ENCODE peak calls at places on chromosomes 1 and 21, in seven cellular contexts. One of them, this sample, is unnamed.

GRCh38 chr1:67367370-67368345 is 60.0 kb downstream of the IL12RB2 start:
- DNase-seq in HS-5: no peak
- DNase-seq in putamen: no peak
- DNase-seq in tibial artery: peak
- DNase-seq in neuronal stem cell: no peak
- DNase-seq in heart right ventricle: peak
- DNase-seq in fibroblast of gingiva: no peak
- DNase-seq in this sample: no peak

GRCh38 chr1:185157599-185158469 is 867 bp downstream of the SWT1 start:
- DNase-seq in HS-5: peak
- DNase-seq in putamen: no peak
- DNase-seq in tibial artery: no peak
- DNase-seq in neuronal stem cell: peak
- DNase-seq in heart right ventricle: no peak
- DNase-seq in fibroblast of gingiva: no peak
- DNase-seq in this sample: no peak

GRCh38 chr1:215040190-215040589 is 42.3 kb upstream of the KCNK2 start:
- DNase-seq in HS-5: no peak
- DNase-seq in putamen: no peak
- DNase-seq in tibial artery: no peak
- DNase-seq in neuronal stem cell: no peak
- DNase-seq in heart right ventricle: no peak
- DNase-seq in fibroblast of gingiva: no peak
- DNase-seq in this sample: no peak

GRCh38 chr1:2234762-2235113 is 6.6 kb downstream of the SKI start:
- DNase-seq in HS-5: no peak
- DNase-seq in putamen: no peak
- DNase-seq in tibial artery: no peak
- DNase-seq in neuronal stem cell: no peak
- DNase-seq in heart right ventricle: no peak
- DNase-seq in fibroblast of gingiva: no peak
- DNase-seq in this sample: no peak

GRCh38 chr1:51189421-51190073 is 46.5 kb upstream of the RNF11 start:
- DNase-seq in HS-5: peak
- DNase-seq in putamen: peak
- DNase-seq in tibial artery: no peak
- DNase-seq in neuronal stem cell: peak
- DNase-seq in heart right ventricle: no peak
- DNase-seq in fibroblast of gingiva: peak
- DNase-seq in this sample: no peak

GRCh38 chr1:223471566-223471965 is 78.4 kb downstream of the CCDC185 start:
- DNase-seq in HS-5: no peak
- DNase-seq in putamen: no peak
- DNase-seq in tibial artery: no peak
- DNase-seq in neuronal stem cell: no peak
- DNase-seq in heart right ventricle: no peak
- DNase-seq in fibroblast of gingiva: no peak
- DNase-seq in this sample: no peak

GRCh38 chr21:44013380-44014088 is 1.4 kb downstream of the TRAPPC10 start:
- DNase-seq in HS-5: no peak
- DNase-seq in putamen: no peak
- DNase-seq in tibial artery: no peak
- DNase-seq in neuronal stem cell: no peak
- DNase-seq in heart right ventricle: no peak
- DNase-seq in fibroblast of gingiva: no peak
- DNase-seq in this sample: no peak

GRCh38 chr1:235932090-235932510 is 65.4 kb upstream of the LYST start:
- DNase-seq in HS-5: no peak
- DNase-seq in putamen: no peak
- DNase-seq in tibial artery: no peak
- DNase-seq in neuronal stem cell: no peak
- DNase-seq in heart right ventricle: no peak
- DNase-seq in fibroblast of gingiva: no peak
- DNase-seq in this sample: no peak

GRCh38 chr1:246690100-246690499 is 34.1 kb upstream of the SCCPDH start:
- DNase-seq in HS-5: no peak
- DNase-seq in putamen: no peak
- DNase-seq in tibial artery: no peak
- DNase-seq in neuronal stem cell: no peak
- DNase-seq in heart right ventricle: no peak
- DNase-seq in fibroblast of gingiva: no peak
- DNase-seq in this sample: no peak

GRCh38 chr1:54884768-54885167 is 2.2 kb downstream of the DHCR24 start:
- DNase-seq in HS-5: no peak
- DNase-seq in putamen: no peak
- DNase-seq in tibial artery: no peak
- DNase-seq in neuronal stem cell: no peak
- DNase-seq in heart right ventricle: no peak
- DNase-seq in fibroblast of gingiva: no peak
- DNase-seq in this sample: no peak

GRCh38 chr1:48966583-48966982 is 189.9 kb upstream of the BEND5 start:
- DNase-seq in HS-5: no peak
- DNase-seq in putamen: no peak
- DNase-seq in tibial artery: no peak
- DNase-seq in neuronal stem cell: no peak
- DNase-seq in heart right ventricle: no peak
- DNase-seq in fibroblast of gingiva: peak
- DNase-seq in this sample: no peak

GRCh38 chr1:165581926-165582325 is 38.1 kb downstream of the LRRC52 start:
- DNase-seq in HS-5: no peak
- DNase-seq in putamen: no peak
- DNase-seq in tibial artery: no peak
- DNase-seq in neuronal stem cell: no peak
- DNase-seq in heart right ventricle: no peak
- DNase-seq in fibroblast of gingiva: no peak
- DNase-seq in this sample: no peak

GRCh38 chr21:45550552-45551210 is 8.4 kb upstream of the SLC19A1 start:
- DNase-seq in HS-5: no peak
- DNase-seq in putamen: no peak
- DNase-seq in tibial artery: no peak
- DNase-seq in neuronal stem cell: no peak
- DNase-seq in heart right ventricle: no peak
- DNase-seq in fibroblast of gingiva: no peak
- DNase-seq in this sample: no peak

GRCh38 chr1:96927125-96927524 is 205.5 kb downstream of the PTBP2 start:
- DNase-seq in HS-5: no peak
- DNase-seq in putamen: no peak
- DNase-seq in tibial artery: no peak
- DNase-seq in neuronal stem cell: no peak
- DNase-seq in heart right ventricle: no peak
- DNase-seq in fibroblast of gingiva: peak
- DNase-seq in this sample: no peak

GRCh38 chr1:40652979-40653378 is 12.5 kb downstream of the RIMS3 start:
- DNase-seq in HS-5: no peak
- DNase-seq in putamen: no peak
- DNase-seq in tibial artery: no peak
- DNase-seq in neuronal stem cell: no peak
- DNase-seq in heart right ventricle: no peak
- DNase-seq in fibroblast of gingiva: no peak
- DNase-seq in this sample: no peak

GRCh38 chr1:244435562-244436205 is 16.0 kb downstream of the ADSS2 start:
- DNase-seq in HS-5: peak
- DNase-seq in putamen: no peak
- DNase-seq in tibial artery: no peak
- DNase-seq in neuronal stem cell: no peak
- DNase-seq in heart right ventricle: no peak
- DNase-seq in fibroblast of gingiva: peak
- DNase-seq in this sample: no peak

GRCh38 chr21:23155281-23155680 is 2157.1 kb downstream of the NCAM2 start:
- DNase-seq in HS-5: no peak
- DNase-seq in putamen: no peak
- DNase-seq in tibial artery: no peak
- DNase-seq in neuronal stem cell: no peak
- DNase-seq in heart right ventricle: no peak
- DNase-seq in fibroblast of gingiva: no peak
- DNase-seq in this sample: no peak

GRCh38 chr21:37593015-37593414 is 226.4 kb downstream of the DYRK1A start:
- DNase-seq in HS-5: no peak
- DNase-seq in putamen: no peak
- DNase-seq in tibial artery: no peak
- DNase-seq in neuronal stem cell: peak
- DNase-seq in heart right ventricle: no peak
- DNase-seq in fibroblast of gingiva: no peak
- DNase-seq in this sample: no peak

GRCh38 chr1:10782491-10783244 is 13.8 kb downstream of the CASZ1 start:
- DNase-seq in HS-5: no peak
- DNase-seq in putamen: no peak
- DNase-seq in tibial artery: no peak
- DNase-seq in neuronal stem cell: no peak
- DNase-seq in heart right ventricle: no peak
- DNase-seq in fibroblast of gingiva: no peak
- DNase-seq in this sample: no peak

GRCh38 chr1:23422313-23422877 is 2.2 kb downstream of the TCEA3 start:
- DNase-seq in HS-5: no peak
- DNase-seq in putamen: no peak
- DNase-seq in tibial artery: peak
- DNase-seq in neuronal stem cell: no peak
- DNase-seq in heart right ventricle: peak
- DNase-seq in fibroblast of gingiva: peak
- DNase-seq in this sample: no peak

GRCh38 chr1:164635074-164635783 is 76.2 kb downstream of the PBX1 start:
- DNase-seq in HS-5: no peak
- DNase-seq in putamen: no peak
- DNase-seq in tibial artery: no peak
- DNase-seq in neuronal stem cell: no peak
- DNase-seq in heart right ventricle: no peak
- DNase-seq in fibroblast of gingiva: no peak
- DNase-seq in this sample: no peak

GRCh38 chr1:47030170-47030805 is 6.8 kb downstream of the CYP4X1 start:
- DNase-seq in HS-5: no peak
- DNase-seq in putamen: no peak
- DNase-seq in tibial artery: no peak
- DNase-seq in neuronal stem cell: no peak
- DNase-seq in heart right ventricle: no peak
- DNase-seq in fibroblast of gingiva: no peak
- DNase-seq in this sample: no peak

GRCh38 chr1:117607471-117607870 is 1.6 kb downstream of the TENT5C start:
- DNase-seq in HS-5: no peak
- DNase-seq in putamen: no peak
- DNase-seq in tibial artery: no peak
- DNase-seq in neuronal stem cell: peak
- DNase-seq in heart right ventricle: no peak
- DNase-seq in fibroblast of gingiva: no peak
- DNase-seq in this sample: no peak

GRCh38 chr21:46605759-46606426 is 1.0 kb upstream of the S100B start:
- DNase-seq in HS-5: no peak
- DNase-seq in putamen: peak
- DNase-seq in tibial artery: peak
- DNase-seq in neuronal stem cell: no peak
- DNase-seq in heart right ventricle: peak
- DNase-seq in fibroblast of gingiva: no peak
- DNase-seq in this sample: no peak

GRCh38 chr1:204288061-204288588 is 71.6 kb downstream of the PLEKHA6 start:
- DNase-seq in HS-5: no peak
- DNase-seq in putamen: no peak
- DNase-seq in tibial artery: peak
- DNase-seq in neuronal stem cell: no peak
- DNase-seq in heart right ventricle: peak
- DNase-seq in fibroblast of gingiva: no peak
- DNase-seq in this sample: no peak

GRCh38 chr1:85048296-85049064 is at the start of gene MCOLN3:
- DNase-seq in HS-5: no peak
- DNase-seq in putamen: no peak
- DNase-seq in tibial artery: peak
- DNase-seq in neuronal stem cell: peak
- DNase-seq in heart right ventricle: peak
- DNase-seq in fibroblast of gingiva: no peak
- DNase-seq in this sample: peak

This sample was measured in 8988T.